ENCODE peak calls at places on chromosomes 5 and 9, in ten cellular contexts. One of them, this sample, is unnamed.

GRCh38 chr9:138119202-138120027 is 241.8 kb downstream of the CACNA1B start:
- DNase-seq in neural crest cell: no peak
- DNase-seq in activated naive CD4-positive, alpha-beta T cell treated with anti-CD3 and anti-CD28 coated beads, Interleukin-2, amount 10 ng/mL, durations not matched to agents 7 days and 5 days: peak
- DNase-seq in AG08396: no peak
- DNase-seq in naive B cell: no peak
- DNase-seq in glutamatergic neuron: no peak
- DNase-seq in stimulated activated CD8-positive, alpha-beta memory T cell treated with anti-CD3 and anti-CD28 coated beads, Interleukin-15, amount 100 ng/mL, for 1 hour: no peak
- DNase-seq in amygdala: no peak
- DNase-seq in tibial artery: no peak
- DNase-seq in lower lobe of right lung: no peak
- DNase-seq in this sample: no peak

GRCh38 chr9:87713278-87713989 is 12.5 kb upstream of the CTSL start:
- DNase-seq in neural crest cell: no peak
- DNase-seq in activated naive CD4-positive, alpha-beta T cell treated with anti-CD3 and anti-CD28 coated beads, Interleukin-2, amount 10 ng/mL, durations not matched to agents 7 days and 5 days: peak
- DNase-seq in AG08396: peak
- DNase-seq in naive B cell: no peak
- DNase-seq in glutamatergic neuron: no peak
- DNase-seq in stimulated activated CD8-positive, alpha-beta memory T cell treated with anti-CD3 and anti-CD28 coated beads, Interleukin-15, amount 100 ng/mL, for 1 hour: no peak
- DNase-seq in amygdala: peak
- DNase-seq in tibial artery: peak
- DNase-seq in lower lobe of right lung: peak
- DNase-seq in this sample: peak

GRCh38 chr5:151477106-151477505 is 29.7 kb downstream of the SLC36A1 start:
- DNase-seq in neural crest cell: no peak
- DNase-seq in activated naive CD4-positive, alpha-beta T cell treated with anti-CD3 and anti-CD28 coated beads, Interleukin-2, amount 10 ng/mL, durations not matched to agents 7 days and 5 days: no peak
- DNase-seq in AG08396: no peak
- DNase-seq in naive B cell: no peak
- DNase-seq in glutamatergic neuron: no peak
- DNase-seq in stimulated activated CD8-positive, alpha-beta memory T cell treated with anti-CD3 and anti-CD28 coated beads, Interleukin-15, amount 100 ng/mL, for 1 hour: no peak
- DNase-seq in amygdala: no peak
- DNase-seq in tibial artery: no peak
- DNase-seq in lower lobe of right lung: no peak
- DNase-seq in this sample: no peak

GRCh38 chr5:97499605-97500004 is 316.6 kb upstream of the RIOK2 start:
- DNase-seq in neural crest cell: no peak
- DNase-seq in activated naive CD4-positive, alpha-beta T cell treated with anti-CD3 and anti-CD28 coated beads, Interleukin-2, amount 10 ng/mL, durations not matched to agents 7 days and 5 days: no peak
- DNase-seq in AG08396: peak
- DNase-seq in naive B cell: no peak
- DNase-seq in glutamatergic neuron: no peak
- DNase-seq in stimulated activated CD8-positive, alpha-beta memory T cell treated with anti-CD3 and anti-CD28 coated beads, Interleukin-15, amount 100 ng/mL, for 1 hour: no peak
- DNase-seq in amygdala: no peak
- DNase-seq in tibial artery: no peak
- DNase-seq in lower lobe of right lung: no peak
- DNase-seq in this sample: no peak

GRCh38 chr9:27279611-27280010 is 17.3 kb downstream of the EQTN start:
- DNase-seq in neural crest cell: no peak
- DNase-seq in activated naive CD4-positive, alpha-beta T cell treated with anti-CD3 and anti-CD28 coated beads, Interleukin-2, amount 10 ng/mL, durations not matched to agents 7 days and 5 days: no peak
- DNase-seq in AG08396: no peak
- DNase-seq in naive B cell: no peak
- DNase-seq in glutamatergic neuron: no peak
- DNase-seq in stimulated activated CD8-positive, alpha-beta memory T cell treated with anti-CD3 and anti-CD28 coated beads, Interleukin-15, amount 100 ng/mL, for 1 hour: no peak
- DNase-seq in amygdala: no peak
- DNase-seq in tibial artery: no peak
- DNase-seq in lower lobe of right lung: no peak
- DNase-seq in this sample: no peak

GRCh38 chr5:132429451-132430440 is 60.2 kb downstream of the SLC22A5 start:
- DNase-seq in neural crest cell: no peak
- DNase-seq in activated naive CD4-positive, alpha-beta T cell treated with anti-CD3 and anti-CD28 coated beads, Interleukin-2, amount 10 ng/mL, durations not matched to agents 7 days and 5 days: no peak
- DNase-seq in AG08396: no peak
- DNase-seq in naive B cell: no peak
- DNase-seq in glutamatergic neuron: no peak
- DNase-seq in stimulated activated CD8-positive, alpha-beta memory T cell treated with anti-CD3 and anti-CD28 coated beads, Interleukin-15, amount 100 ng/mL, for 1 hour: no peak
- DNase-seq in amygdala: no peak
- DNase-seq in tibial artery: no peak
- DNase-seq in lower lobe of right lung: no peak
- DNase-seq in this sample: no peak

GRCh38 chr9:95764920-95765319 is 110.6 kb upstream of the ERCC6L2 start:
- DNase-seq in neural crest cell: no peak
- DNase-seq in activated naive CD4-positive, alpha-beta T cell treated with anti-CD3 and anti-CD28 coated beads, Interleukin-2, amount 10 ng/mL, durations not matched to agents 7 days and 5 days: no peak
- DNase-seq in AG08396: no peak
- DNase-seq in naive B cell: no peak
- DNase-seq in glutamatergic neuron: no peak
- DNase-seq in stimulated activated CD8-positive, alpha-beta memory T cell treated with anti-CD3 and anti-CD28 coated beads, Interleukin-15, amount 100 ng/mL, for 1 hour: no peak
- DNase-seq in amygdala: no peak
- DNase-seq in tibial artery: no peak
- DNase-seq in lower lobe of right lung: no peak
- DNase-seq in this sample: no peak

GRCh38 chr9:36204906-36205547 is 14.3 kb downstream of the CLTA start:
- DNase-seq in neural crest cell: no peak
- DNase-seq in activated naive CD4-positive, alpha-beta T cell treated with anti-CD3 and anti-CD28 coated beads, Interleukin-2, amount 10 ng/mL, durations not matched to agents 7 days and 5 days: no peak
- DNase-seq in AG08396: no peak
- DNase-seq in naive B cell: no peak
- DNase-seq in glutamatergic neuron: peak
- DNase-seq in stimulated activated CD8-positive, alpha-beta memory T cell treated with anti-CD3 and anti-CD28 coated beads, Interleukin-15, amount 100 ng/mL, for 1 hour: no peak
- DNase-seq in amygdala: no peak
- DNase-seq in tibial artery: no peak
- DNase-seq in lower lobe of right lung: no peak
- DNase-seq in this sample: no peak

GRCh38 chr5:168334161-168335094 is 43.0 kb downstream of the WWC1 start:
- DNase-seq in neural crest cell: peak
- DNase-seq in activated naive CD4-positive, alpha-beta T cell treated with anti-CD3 and anti-CD28 coated beads, Interleukin-2, amount 10 ng/mL, durations not matched to agents 7 days and 5 days: no peak
- DNase-seq in AG08396: peak
- DNase-seq in naive B cell: no peak
- DNase-seq in glutamatergic neuron: peak
- DNase-seq in stimulated activated CD8-positive, alpha-beta memory T cell treated with anti-CD3 and anti-CD28 coated beads, Interleukin-15, amount 100 ng/mL, for 1 hour: no peak
- DNase-seq in amygdala: peak
- DNase-seq in tibial artery: no peak
- DNase-seq in lower lobe of right lung: no peak
- DNase-seq in this sample: no peak

GRCh38 chr9:107739601-107740082 is 250.1 kb upstream of the KLF4 start:
- DNase-seq in neural crest cell: no peak
- DNase-seq in activated naive CD4-positive, alpha-beta T cell treated with anti-CD3 and anti-CD28 coated beads, Interleukin-2, amount 10 ng/mL, durations not matched to agents 7 days and 5 days: no peak
- DNase-seq in AG08396: no peak
- DNase-seq in naive B cell: no peak
- DNase-seq in glutamatergic neuron: no peak
- DNase-seq in stimulated activated CD8-positive, alpha-beta memory T cell treated with anti-CD3 and anti-CD28 coated beads, Interleukin-15, amount 100 ng/mL, for 1 hour: no peak
- DNase-seq in amygdala: peak
- DNase-seq in tibial artery: peak
- DNase-seq in lower lobe of right lung: peak
- DNase-seq in this sample: no peak

GRCh38 chr9:82593436-82593835 is 469.5 kb downstream of the RASEF start:
- DNase-seq in neural crest cell: no peak
- DNase-seq in activated naive CD4-positive, alpha-beta T cell treated with anti-CD3 and anti-CD28 coated beads, Interleukin-2, amount 10 ng/mL, durations not matched to agents 7 days and 5 days: no peak
- DNase-seq in AG08396: no peak
- DNase-seq in naive B cell: no peak
- DNase-seq in glutamatergic neuron: no peak
- DNase-seq in stimulated activated CD8-positive, alpha-beta memory T cell treated with anti-CD3 and anti-CD28 coated beads, Interleukin-15, amount 100 ng/mL, for 1 hour: no peak
- DNase-seq in amygdala: no peak
- DNase-seq in tibial artery: no peak
- DNase-seq in lower lobe of right lung: no peak
- DNase-seq in this sample: no peak

GRCh38 chr9:33517373-33517772 is 6.7 kb upstream of the ANKRD18B start:
- DNase-seq in neural crest cell: no peak
- DNase-seq in activated naive CD4-positive, alpha-beta T cell treated with anti-CD3 and anti-CD28 coated beads, Interleukin-2, amount 10 ng/mL, durations not matched to agents 7 days and 5 days: no peak
- DNase-seq in AG08396: peak
- DNase-seq in naive B cell: no peak
- DNase-seq in glutamatergic neuron: no peak
- DNase-seq in stimulated activated CD8-positive, alpha-beta memory T cell treated with anti-CD3 and anti-CD28 coated beads, Interleukin-15, amount 100 ng/mL, for 1 hour: no peak
- DNase-seq in amygdala: no peak
- DNase-seq in tibial artery: no peak
- DNase-seq in lower lobe of right lung: no peak
- DNase-seq in this sample: no peak

GRCh38 chr9:116549061-116549664 is 137.9 kb upstream of the TRIM32 start:
- DNase-seq in neural crest cell: no peak
- DNase-seq in activated naive CD4-positive, alpha-beta T cell treated with anti-CD3 and anti-CD28 coated beads, Interleukin-2, amount 10 ng/mL, durations not matched to agents 7 days and 5 days: no peak
- DNase-seq in AG08396: peak
- DNase-seq in naive B cell: no peak
- DNase-seq in glutamatergic neuron: peak
- DNase-seq in stimulated activated CD8-positive, alpha-beta memory T cell treated with anti-CD3 and anti-CD28 coated beads, Interleukin-15, amount 100 ng/mL, for 1 hour: no peak
- DNase-seq in amygdala: no peak
- DNase-seq in tibial artery: peak
- DNase-seq in lower lobe of right lung: peak
- DNase-seq in this sample: no peak

This sample was measured in GDM1.